ENCODE peak calls at places on chromosomes 11 and 22, in ten cellular contexts. One of them, this sample, is unnamed.

GRCh38 chr11:99584822-99585221 is 564.1 kb downstream of the CNTN5 start:
- DNase-seq in HCT116: no peak
- DNase-seq in stimulated activated CD8-positive, alpha-beta memory T cell treated with anti-CD3 and anti-CD28 coated beads, Interleukin-2, amount 100 ng/mL, for 48 hours: no peak
- DNase-seq in GM12891: no peak
- DNase-seq in activated CD4-positive, alpha-beta T cell treated with anti-CD3 and anti-CD28 coated beads for 48 hours: no peak
- DNase-seq in endothelial cell: no peak
- DNase-seq in HS-27A: no peak
- DNase-seq in T follicular helper cell: no peak
- DNase-seq in stimulated activated CD4-positive, alpha-beta T cell treated with anti-CD3 and anti-CD28 coated beads, Interleukin-15, amount 100 ng/mL, for 1 hour: no peak
- DNase-seq in AG08396: no peak
- DNase-seq in this sample: no peak

GRCh38 chr11:25755918-25756584 is 575.9 kb upstream of the ANO3 start:
- DNase-seq in HS-27A: no peak
- DNase-seq in endothelial cell: no peak
- DNase-seq in HCT116: no peak
- DNase-seq in GM12891: no peak
- DNase-seq in AG08396: no peak
- DNase-seq in stimulated activated CD4-positive, alpha-beta T cell treated with anti-CD3 and anti-CD28 coated beads, Interleukin-15, amount 100 ng/mL, for 1 hour: no peak
- DNase-seq in T follicular helper cell: no peak
- DNase-seq in activated CD4-positive, alpha-beta T cell treated with anti-CD3 and anti-CD28 coated beads for 48 hours: no peak
- DNase-seq in stimulated activated CD8-positive, alpha-beta memory T cell treated with anti-CD3 and anti-CD28 coated beads, Interleukin-2, amount 100 ng/mL, for 48 hours: no peak
- DNase-seq in this sample: no peak

GRCh38 chr22:49763696-49764095 is 64.0 kb downstream of the BRD1 start:
- DNase-seq in HS-27A: no peak
- DNase-seq in T follicular helper cell: no peak
- DNase-seq in stimulated activated CD4-positive, alpha-beta T cell treated with anti-CD3 and anti-CD28 coated beads, Interleukin-15, amount 100 ng/mL, for 1 hour: no peak
- DNase-seq in GM12891: peak; percentile 7
- DNase-seq in activated CD4-positive, alpha-beta T cell treated with anti-CD3 and anti-CD28 coated beads for 48 hours: peak; percentile 0
- DNase-seq in endothelial cell: no peak
- DNase-seq in AG08396: no peak
- DNase-seq in stimulated activated CD8-positive, alpha-beta memory T cell treated with anti-CD3 and anti-CD28 coated beads, Interleukin-2, amount 100 ng/mL, for 48 hours: no peak
- DNase-seq in HCT116: no peak
- DNase-seq in this sample: no peak

GRCh38 chr11:38491986-38492385 is 1894.0 kb upstream of the RAG2 start:
- DNase-seq in T follicular helper cell: no peak
- DNase-seq in activated CD4-positive, alpha-beta T cell treated with anti-CD3 and anti-CD28 coated beads for 48 hours: no peak
- DNase-seq in HCT116: no peak
- DNase-seq in stimulated activated CD8-positive, alpha-beta memory T cell treated with anti-CD3 and anti-CD28 coated beads, Interleukin-2, amount 100 ng/mL, for 48 hours: no peak
- DNase-seq in AG08396: no peak
- DNase-seq in endothelial cell: no peak
- DNase-seq in GM12891: no peak
- DNase-seq in HS-27A: no peak
- DNase-seq in stimulated activated CD4-positive, alpha-beta T cell treated with anti-CD3 and anti-CD28 coated beads, Interleukin-15, amount 100 ng/mL, for 1 hour: no peak
- DNase-seq in this sample: no peak

GRCh38 chr22:22884010-22884887 is 3.4 kb upstream of the IGLL5 start:
- DNase-seq in HS-27A: no peak
- DNase-seq in T follicular helper cell: peak; percentile 60
- DNase-seq in HCT116: peak; percentile 66
- DNase-seq in activated CD4-positive, alpha-beta T cell treated with anti-CD3 and anti-CD28 coated beads for 48 hours: peak; percentile 74
- DNase-seq in stimulated activated CD8-positive, alpha-beta memory T cell treated with anti-CD3 and anti-CD28 coated beads, Interleukin-2, amount 100 ng/mL, for 48 hours: peak; percentile 39
- DNase-seq in GM12891: peak; percentile 60
- DNase-seq in AG08396: peak; percentile 80
- DNase-seq in endothelial cell: peak; percentile 83
- DNase-seq in stimulated activated CD4-positive, alpha-beta T cell treated with anti-CD3 and anti-CD28 coated beads, Interleukin-15, amount 100 ng/mL, for 1 hour: peak; percentile 19
- DNase-seq in this sample: peak; percentile 29

GRCh38 chr11:68870470-68870869 is 28.8 kb upstream of the CPT1A start:
- DNase-seq in endothelial cell: no peak
- DNase-seq in HCT116: no peak
- DNase-seq in AG08396: no peak
- DNase-seq in stimulated activated CD8-positive, alpha-beta memory T cell treated with anti-CD3 and anti-CD28 coated beads, Interleukin-2, amount 100 ng/mL, for 48 hours: no peak
- DNase-seq in activated CD4-positive, alpha-beta T cell treated with anti-CD3 and anti-CD28 coated beads for 48 hours: no peak
- DNase-seq in T follicular helper cell: no peak
- DNase-seq in HS-27A: no peak
- DNase-seq in GM12891: no peak
- DNase-seq in stimulated activated CD4-positive, alpha-beta T cell treated with anti-CD3 and anti-CD28 coated beads, Interleukin-15, amount 100 ng/mL, for 1 hour: no peak
- DNase-seq in this sample: peak; percentile 9

GRCh38 chr11:44005076-44005800 is 42.5 kb upstream of the ACCSL start:
- DNase-seq in GM12891: no peak
- DNase-seq in stimulated activated CD8-positive, alpha-beta memory T cell treated with anti-CD3 and anti-CD28 coated beads, Interleukin-2, amount 100 ng/mL, for 48 hours: no peak
- DNase-seq in stimulated activated CD4-positive, alpha-beta T cell treated with anti-CD3 and anti-CD28 coated beads, Interleukin-15, amount 100 ng/mL, for 1 hour: no peak
- DNase-seq in endothelial cell: no peak
- DNase-seq in AG08396: no peak
- DNase-seq in T follicular helper cell: no peak
- DNase-seq in activated CD4-positive, alpha-beta T cell treated with anti-CD3 and anti-CD28 coated beads for 48 hours: no peak
- DNase-seq in HS-27A: no peak
- DNase-seq in HCT116: no peak
- DNase-seq in this sample: no peak

GRCh38 chr11:86990079-86990478 is 34.9 kb upstream of the FZD4 start:
- DNase-seq in GM12891: no peak
- DNase-seq in HCT116: no peak
- DNase-seq in stimulated activated CD4-positive, alpha-beta T cell treated with anti-CD3 and anti-CD28 coated beads, Interleukin-15, amount 100 ng/mL, for 1 hour: no peak
- DNase-seq in T follicular helper cell: no peak
- DNase-seq in activated CD4-positive, alpha-beta T cell treated with anti-CD3 and anti-CD28 coated beads for 48 hours: no peak
- DNase-seq in HS-27A: no peak
- DNase-seq in AG08396: no peak
- DNase-seq in stimulated activated CD8-positive, alpha-beta memory T cell treated with anti-CD3 and anti-CD28 coated beads, Interleukin-2, amount 100 ng/mL, for 48 hours: no peak
- DNase-seq in endothelial cell: no peak
- DNase-seq in this sample: no peak

GRCh38 chr22:20027966-20028854 is 7.3 kb downstream of the TANGO2 start:
- DNase-seq in stimulated activated CD8-positive, alpha-beta memory T cell treated with anti-CD3 and anti-CD28 coated beads, Interleukin-2, amount 100 ng/mL, for 48 hours: no peak
- DNase-seq in GM12891: no peak
- DNase-seq in HCT116: no peak
- DNase-seq in HS-27A: no peak
- DNase-seq in activated CD4-positive, alpha-beta T cell treated with anti-CD3 and anti-CD28 coated beads for 48 hours: no peak
- DNase-seq in endothelial cell: no peak
- DNase-seq in stimulated activated CD4-positive, alpha-beta T cell treated with anti-CD3 and anti-CD28 coated beads, Interleukin-15, amount 100 ng/mL, for 1 hour: no peak
- DNase-seq in T follicular helper cell: no peak
- DNase-seq in AG08396: no peak
- DNase-seq in this sample: no peak

GRCh38 chr11:8477151-8477550 is 116.9 kb downstream of the STK33 start:
- DNase-seq in endothelial cell: no peak
- DNase-seq in HS-27A: no peak
- DNase-seq in stimulated activated CD4-positive, alpha-beta T cell treated with anti-CD3 and anti-CD28 coated beads, Interleukin-15, amount 100 ng/mL, for 1 hour: no peak
- DNase-seq in stimulated activated CD8-positive, alpha-beta memory T cell treated with anti-CD3 and anti-CD28 coated beads, Interleukin-2, amount 100 ng/mL, for 48 hours: no peak
- DNase-seq in T follicular helper cell: no peak
- DNase-seq in activated CD4-positive, alpha-beta T cell treated with anti-CD3 and anti-CD28 coated beads for 48 hours: no peak
- DNase-seq in AG08396: no peak
- DNase-seq in HCT116: no peak
- DNase-seq in GM12891: no peak
- DNase-seq in this sample: no peak

GRCh38 chr22:41350087-41350486 is 31.7 kb upstream of the TEF start:
- DNase-seq in stimulated activated CD4-positive, alpha-beta T cell treated with anti-CD3 and anti-CD28 coated beads, Interleukin-15, amount 100 ng/mL, for 1 hour: no peak
- DNase-seq in T follicular helper cell: no peak
- DNase-seq in HCT116: no peak
- DNase-seq in activated CD4-positive, alpha-beta T cell treated with anti-CD3 and anti-CD28 coated beads for 48 hours: no peak
- DNase-seq in stimulated activated CD8-positive, alpha-beta memory T cell treated with anti-CD3 and anti-CD28 coated beads, Interleukin-2, amount 100 ng/mL, for 48 hours: no peak
- DNase-seq in GM12891: no peak
- DNase-seq in endothelial cell: no peak
- DNase-seq in HS-27A: no peak
- DNase-seq in AG08396: no peak
- DNase-seq in this sample: no peak

GRCh38 chr11:103923473-103923931 is 112.9 kb upstream of the DDI1 start:
- DNase-seq in HCT116: peak; percentile 26
- DNase-seq in activated CD4-positive, alpha-beta T cell treated with anti-CD3 and anti-CD28 coated beads for 48 hours: no peak
- DNase-seq in AG08396: no peak
- DNase-seq in GM12891: no peak
- DNase-seq in stimulated activated CD4-positive, alpha-beta T cell treated with anti-CD3 and anti-CD28 coated beads, Interleukin-15, amount 100 ng/mL, for 1 hour: no peak
- DNase-seq in T follicular helper cell: no peak
- DNase-seq in endothelial cell: no peak
- DNase-seq in stimulated activated CD8-positive, alpha-beta memory T cell treated with anti-CD3 and anti-CD28 coated beads, Interleukin-2, amount 100 ng/mL, for 48 hours: no peak
- DNase-seq in HS-27A: no peak
- DNase-seq in this sample: no peak

GRCh38 chr11:104054911-104055529 is 18.6 kb downstream of the DDI1 start:
- DNase-seq in stimulated activated CD8-positive, alpha-beta memory T cell treated with anti-CD3 and anti-CD28 coated beads, Interleukin-2, amount 100 ng/mL, for 48 hours: no peak
- DNase-seq in HCT116: no peak
- DNase-seq in activated CD4-positive, alpha-beta T cell treated with anti-CD3 and anti-CD28 coated beads for 48 hours: no peak
- DNase-seq in AG08396: no peak
- DNase-seq in endothelial cell: no peak
- DNase-seq in HS-27A: no peak
- DNase-seq in stimulated activated CD4-positive, alpha-beta T cell treated with anti-CD3 and anti-CD28 coated beads, Interleukin-15, amount 100 ng/mL, for 1 hour: no peak
- DNase-seq in T follicular helper cell: no peak
- DNase-seq in GM12891: no peak
- DNase-seq in this sample: no peak

GRCh38 chr11:111735262-111736116 is 30.7 kb downstream of the PPP2R1B start:
- DNase-seq in stimulated activated CD8-positive, alpha-beta memory T cell treated with anti-CD3 and anti-CD28 coated beads, Interleukin-2, amount 100 ng/mL, for 48 hours: no peak
- DNase-seq in endothelial cell: no peak
- DNase-seq in T follicular helper cell: no peak
- DNase-seq in HCT116: no peak
- DNase-seq in HS-27A: peak; percentile 63
- DNase-seq in AG08396: peak; percentile 87
- DNase-seq in GM12891: no peak
- DNase-seq in stimulated activated CD4-positive, alpha-beta T cell treated with anti-CD3 and anti-CD28 coated beads, Interleukin-15, amount 100 ng/mL, for 1 hour: no peak
- DNase-seq in activated CD4-positive, alpha-beta T cell treated with anti-CD3 and anti-CD28 coated beads for 48 hours: no peak
- DNase-seq in this sample: peak; percentile 3

GRCh38 chr11:61195710-61196109 is 7.6 kb upstream of the PGA3 start:
- DNase-seq in AG08396: no peak
- DNase-seq in HS-27A: no peak
- DNase-seq in GM12891: no peak
- DNase-seq in T follicular helper cell: no peak
- DNase-seq in HCT116: no peak
- DNase-seq in endothelial cell: no peak
- DNase-seq in stimulated activated CD8-positive, alpha-beta memory T cell treated with anti-CD3 and anti-CD28 coated beads, Interleukin-2, amount 100 ng/mL, for 48 hours: no peak
- DNase-seq in stimulated activated CD4-positive, alpha-beta T cell treated with anti-CD3 and anti-CD28 coated beads, Interleukin-15, amount 100 ng/mL, for 1 hour: no peak
- DNase-seq in activated CD4-positive, alpha-beta T cell treated with anti-CD3 and anti-CD28 coated beads for 48 hours: no peak
- DNase-seq in this sample: no peak

GRCh38 chr11:121482231-121483129 is 29.7 kb upstream of the SORL1-AS1 start:
- DNase-seq in GM12891: no peak
- DNase-seq in AG08396: no peak
- DNase-seq in endothelial cell: no peak
- DNase-seq in HS-27A: no peak
- DNase-seq in activated CD4-positive, alpha-beta T cell treated with anti-CD3 and anti-CD28 coated beads for 48 hours: peak; percentile 49
- DNase-seq in stimulated activated CD4-positive, alpha-beta T cell treated with anti-CD3 and anti-CD28 coated beads, Interleukin-15, amount 100 ng/mL, for 1 hour: peak; percentile 26
- DNase-seq in T follicular helper cell: peak; percentile 32
- DNase-seq in stimulated activated CD8-positive, alpha-beta memory T cell treated with anti-CD3 and anti-CD28 coated beads, Interleukin-2, amount 100 ng/mL, for 48 hours: no peak
- DNase-seq in HCT116: no peak
- DNase-seq in this sample: no peak

GRCh38 chr11:128462802-128463385 is 124.5 kb downstream of the ETS1 start:
- DNase-seq in AG08396: no peak
- DNase-seq in endothelial cell: no peak
- DNase-seq in HS-27A: no peak
- DNase-seq in GM12891: no peak
- DNase-seq in T follicular helper cell: no peak
- DNase-seq in stimulated activated CD4-positive, alpha-beta T cell treated with anti-CD3 and anti-CD28 coated beads, Interleukin-15, amount 100 ng/mL, for 1 hour: no peak
- DNase-seq in activated CD4-positive, alpha-beta T cell treated with anti-CD3 and anti-CD28 coated beads for 48 hours: no peak
- DNase-seq in HCT116: no peak
- DNase-seq in stimulated activated CD8-positive, alpha-beta memory T cell treated with anti-CD3 and anti-CD28 coated beads, Interleukin-2, amount 100 ng/mL, for 48 hours: no peak
- DNase-seq in this sample: no peak

GRCh38 chr22:46604306-46604690 is 15.9 kb upstream of the GRAMD4 start:
- DNase-seq in GM12891: peak; percentile 64
- DNase-seq in AG08396: no peak
- DNase-seq in stimulated activated CD4-positive, alpha-beta T cell treated with anti-CD3 and anti-CD28 coated beads, Interleukin-15, amount 100 ng/mL, for 1 hour: no peak
- DNase-seq in stimulated activated CD8-positive, alpha-beta memory T cell treated with anti-CD3 and anti-CD28 coated beads, Interleukin-2, amount 100 ng/mL, for 48 hours: peak; percentile 71
- DNase-seq in endothelial cell: no peak
- DNase-seq in HCT116: no peak
- DNase-seq in T follicular helper cell: no peak
- DNase-seq in HS-27A: no peak
- DNase-seq in activated CD4-positive, alpha-beta T cell treated with anti-CD3 and anti-CD28 coated beads for 48 hours: peak; percentile 88
- DNase-seq in this sample: no peak

GRCh38 chr11:133219543-133219942 is 312.8 kb downstream of the OPCML start:
- DNase-seq in HCT116: no peak
- DNase-seq in activated CD4-positive, alpha-beta T cell treated with anti-CD3 and anti-CD28 coated beads for 48 hours: no peak
- DNase-seq in stimulated activated CD4-positive, alpha-beta T cell treated with anti-CD3 and anti-CD28 coated beads, Interleukin-15, amount 100 ng/mL, for 1 hour: no peak
- DNase-seq in GM12891: no peak
- DNase-seq in stimulated activated CD8-positive, alpha-beta memory T cell treated with anti-CD3 and anti-CD28 coated beads, Interleukin-2, amount 100 ng/mL, for 48 hours: no peak
- DNase-seq in HS-27A: no peak
- DNase-seq in AG08396: no peak
- DNase-seq in endothelial cell: no peak
- DNase-seq in T follicular helper cell: no peak
- DNase-seq in this sample: no peak

GRCh38 chr11:57641011-57641410 is 8.7 kb downstream of the YPEL4 start:
- DNase-seq in GM12891: no peak
- DNase-seq in stimulated activated CD4-positive, alpha-beta T cell treated with anti-CD3 and anti-CD28 coated beads, Interleukin-15, amount 100 ng/mL, for 1 hour: no peak
- DNase-seq in AG08396: peak; percentile 65
- DNase-seq in T follicular helper cell: no peak
- DNase-seq in activated CD4-positive, alpha-beta T cell treated with anti-CD3 and anti-CD28 coated beads for 48 hours: no peak
- DNase-seq in endothelial cell: no peak
- DNase-seq in stimulated activated CD8-positive, alpha-beta memory T cell treated with anti-CD3 and anti-CD28 coated beads, Interleukin-2, amount 100 ng/mL, for 48 hours: no peak
- DNase-seq in HS-27A: no peak
- DNase-seq in HCT116: no peak
- DNase-seq in this sample: no peak

GRCh38 chr22:44366372-44367310 is 53.9 kb upstream of the SHISAL1 start:
- DNase-seq in stimulated activated CD4-positive, alpha-beta T cell treated with anti-CD3 and anti-CD28 coated beads, Interleukin-15, amount 100 ng/mL, for 1 hour: no peak
- DNase-seq in AG08396: no peak
- DNase-seq in endothelial cell: no peak
- DNase-seq in stimulated activated CD8-positive, alpha-beta memory T cell treated with anti-CD3 and anti-CD28 coated beads, Interleukin-2, amount 100 ng/mL, for 48 hours: no peak
- DNase-seq in GM12891: no peak
- DNase-seq in HCT116: no peak
- DNase-seq in HS-27A: no peak
- DNase-seq in activated CD4-positive, alpha-beta T cell treated with anti-CD3 and anti-CD28 coated beads for 48 hours: no peak
- DNase-seq in T follicular helper cell: no peak
- DNase-seq in this sample: no peak

GRCh38 chr11:43327987-43328386 is 16.2 kb downstream of the API5 start:
- DNase-seq in HCT116: no peak
- DNase-seq in T follicular helper cell: no peak
- DNase-seq in stimulated activated CD8-positive, alpha-beta memory T cell treated with anti-CD3 and anti-CD28 coated beads, Interleukin-2, amount 100 ng/mL, for 48 hours: no peak
- DNase-seq in activated CD4-positive, alpha-beta T cell treated with anti-CD3 and anti-CD28 coated beads for 48 hours: no peak
- DNase-seq in stimulated activated CD4-positive, alpha-beta T cell treated with anti-CD3 and anti-CD28 coated beads, Interleukin-15, amount 100 ng/mL, for 1 hour: no peak
- DNase-seq in endothelial cell: no peak
- DNase-seq in AG08396: peak; percentile 42
- DNase-seq in GM12891: no peak
- DNase-seq in HS-27A: peak; percentile 96
- DNase-seq in this sample: peak; percentile 48

GRCh38 chr11:127890026-127890611 is 697.2 kb downstream of the ETS1 start:
- DNase-seq in AG08396: no peak
- DNase-seq in HS-27A: peak; percentile 2
- DNase-seq in stimulated activated CD4-positive, alpha-beta T cell treated with anti-CD3 and anti-CD28 coated beads, Interleukin-15, amount 100 ng/mL, for 1 hour: no peak
- DNase-seq in activated CD4-positive, alpha-beta T cell treated with anti-CD3 and anti-CD28 coated beads for 48 hours: no peak
- DNase-seq in stimulated activated CD8-positive, alpha-beta memory T cell treated with anti-CD3 and anti-CD28 coated beads, Interleukin-2, amount 100 ng/mL, for 48 hours: no peak
- DNase-seq in endothelial cell: no peak
- DNase-seq in HCT116: no peak
- DNase-seq in GM12891: no peak
- DNase-seq in T follicular helper cell: no peak
- DNase-seq in this sample: no peak

GRCh38 chr11:34407121-34407813 is 31.5 kb upstream of the CAT start:
- DNase-seq in activated CD4-positive, alpha-beta T cell treated with anti-CD3 and anti-CD28 coated beads for 48 hours: no peak
- DNase-seq in stimulated activated CD8-positive, alpha-beta memory T cell treated with anti-CD3 and anti-CD28 coated beads, Interleukin-2, amount 100 ng/mL, for 48 hours: no peak
- DNase-seq in GM12891: no peak
- DNase-seq in AG08396: no peak
- DNase-seq in HS-27A: no peak
- DNase-seq in stimulated activated CD4-positive, alpha-beta T cell treated with anti-CD3 and anti-CD28 coated beads, Interleukin-15, amount 100 ng/mL, for 1 hour: no peak
- DNase-seq in T follicular helper cell: no peak
- DNase-seq in endothelial cell: no peak
- DNase-seq in HCT116: no peak
- DNase-seq in this sample: no peak

GRCh38 chr11:79043726-79044125 is 397.1 kb downstream of the TENM4 start:
- DNase-seq in T follicular helper cell: no peak
- DNase-seq in activated CD4-positive, alpha-beta T cell treated with anti-CD3 and anti-CD28 coated beads for 48 hours: no peak
- DNase-seq in stimulated activated CD4-positive, alpha-beta T cell treated with anti-CD3 and anti-CD28 coated beads, Interleukin-15, amount 100 ng/mL, for 1 hour: no peak
- DNase-seq in AG08396: no peak
- DNase-seq in endothelial cell: no peak
- DNase-seq in HS-27A: no peak
- DNase-seq in GM12891: no peak
- DNase-seq in HCT116: no peak
- DNase-seq in stimulated activated CD8-positive, alpha-beta memory T cell treated with anti-CD3 and anti-CD28 coated beads, Interleukin-2, amount 100 ng/mL, for 48 hours: no peak
- DNase-seq in this sample: no peak

GRCh38 chr22:25153961-25154685 is 45.5 kb upstream of the CRYBB3 start:
- DNase-seq in GM12891: no peak
- DNase-seq in endothelial cell: no peak
- DNase-seq in T follicular helper cell: no peak
- DNase-seq in stimulated activated CD4-positive, alpha-beta T cell treated with anti-CD3 and anti-CD28 coated beads, Interleukin-15, amount 100 ng/mL, for 1 hour: no peak
- DNase-seq in HS-27A: no peak
- DNase-seq in HCT116: no peak
- DNase-seq in AG08396: peak; percentile 46
- DNase-seq in stimulated activated CD8-positive, alpha-beta memory T cell treated with anti-CD3 and anti-CD28 coated beads, Interleukin-2, amount 100 ng/mL, for 48 hours: no peak
- DNase-seq in activated CD4-positive, alpha-beta T cell treated with anti-CD3 and anti-CD28 coated beads for 48 hours: no peak
- DNase-seq in this sample: no peak

GRCh38 chr11:31850365-31850764 is 39.2 kb upstream of the PAX6 start:
- DNase-seq in endothelial cell: no peak
- DNase-seq in stimulated activated CD8-positive, alpha-beta memory T cell treated with anti-CD3 and anti-CD28 coated beads, Interleukin-2, amount 100 ng/mL, for 48 hours: no peak
- DNase-seq in HS-27A: no peak
- DNase-seq in HCT116: no peak
- DNase-seq in GM12891: no peak
- DNase-seq in stimulated activated CD4-positive, alpha-beta T cell treated with anti-CD3 and anti-CD28 coated beads, Interleukin-15, amount 100 ng/mL, for 1 hour: no peak
- DNase-seq in AG08396: no peak
- DNase-seq in T follicular helper cell: no peak
- DNase-seq in activated CD4-positive, alpha-beta T cell treated with anti-CD3 and anti-CD28 coated beads for 48 hours: no peak
- DNase-seq in this sample: no peak

GRCh38 chr11:96307748-96308133 is 35.3 kb downstream of the MAML2 start:
- DNase-seq in AG08396: peak; percentile 43
- DNase-seq in HCT116: peak; percentile 84
- DNase-seq in activated CD4-positive, alpha-beta T cell treated with anti-CD3 and anti-CD28 coated beads for 48 hours: no peak
- DNase-seq in T follicular helper cell: no peak
- DNase-seq in GM12891: no peak
- DNase-seq in stimulated activated CD8-positive, alpha-beta memory T cell treated with anti-CD3 and anti-CD28 coated beads, Interleukin-2, amount 100 ng/mL, for 48 hours: no peak
- DNase-seq in endothelial cell: no peak
- DNase-seq in stimulated activated CD4-positive, alpha-beta T cell treated with anti-CD3 and anti-CD28 coated beads, Interleukin-15, amount 100 ng/mL, for 1 hour: no peak
- DNase-seq in HS-27A: peak; percentile 89
- DNase-seq in this sample: peak; percentile 89